ENCODE peak calls at places on chromosomes 5 and 9, in six cellular contexts. S, E, X, A, T and Z are unnamed samples.

GRCh38 chr5:1034986-1035385 is 26.4 kb downstream of the NKD2 start:
- DNase-seq in S (no peak), E (no peak), A (no peak), T (no peak), X (no peak), Z (no peak)

GRCh38 chr5:124736111-124736813 is 10.2 kb downstream of the ZNF608 start:
- DNase-seq in T (no peak), X (peak), A (no peak), E (no peak), S (peak), Z (no peak)

GRCh38 chr9:114030364-114030763 is 47.7 kb downstream of the AMBP start:
- DNase-seq in E (peak), T (no peak), S (peak), A (no peak), X (no peak), Z (peak)

GRCh38 chr5:661891-662750 is 31.0 kb downstream of the TPPP start:
- DNase-seq in S (no peak), T (no peak), X (no peak), A (no peak), E (no peak), Z (no peak)

GRCh38 chr5:40877371-40877988 is 31.8 kb upstream of the C7 start:
- DNase-seq in S (peak), A (no peak), T (no peak), X (no peak), E (no peak), Z (no peak)

GRCh38 chr9:95078516-95078915 is 239.0 kb downstream of the FANCC start:
- DNase-seq in X (no peak), S (no peak), E (no peak), T (no peak), A (no peak), Z (no peak)

GRCh38 chr5:107900721-107901120 is 230.0 kb upstream of the EFNA5 start:
- DNase-seq in A (no peak), E (no peak), S (no peak), T (no peak), X (no peak), Z (no peak)

GRCh38 chr9:96612105-96612965 is 7.3 kb downstream of the CDC14B start:
- DNase-seq in E (peak), A (no peak), X (peak), T (no peak), S (peak), Z (peak)

GRCh38 chr9:117334101-117334500 is 80.8 kb downstream of the ASTN2 start:
- DNase-seq in X (no peak), T (no peak), E (no peak), S (no peak), A (no peak), Z (no peak)

GRCh38 chr9:76528056-76528455 is 69.1 kb downstream of the GCNT1 start:
- DNase-seq in T (no peak), A (no peak), E (no peak), X (peak), S (no peak), Z (no peak)

GRCh38 chr5:68534131-68534940 is 318.8 kb downstream of the PIK3R1 start:
- DNase-seq in X (peak), E (no peak), T (no peak), S (peak), A (no peak), Z (no peak)

GRCh38 chr5:176364765-176365662 is at the start of gene ARL10:
- DNase-seq in X (no peak), T (no peak), A (peak), E (no peak), S (no peak), Z (no peak)